ENCODE peak calls at places on chromosomes 12 and 14, in four cellular contexts. One of them, this sample, is unnamed. For H3K27me3, the result is how much of the 10 kb centered on the place peaks cover.

GRCh38 chr14:26414933-26415332 is 182.9 kb downstream of the NOVA1 start:
- DNase-seq in Panc1: no peak
- DNase-seq in heart left ventricle: no peak
- DNase-seq in CD8-positive, alpha-beta memory T cell: no peak
- DNase-seq in this sample: no peak

GRCh38 chr14:101235042-101235871 is 326.0 kb upstream of the DIO3 start:
- DNase-seq in Panc1: no peak
- DNase-seq in heart left ventricle: no peak
- DNase-seq in CD8-positive, alpha-beta memory T cell: no peak
- DNase-seq in this sample: peak

GRCh38 chr14:94592457-94592856 is 11.2 kb downstream of the SERPINA5 start:
- DNase-seq in Panc1: no peak
- DNase-seq in heart left ventricle: no peak
- DNase-seq in CD8-positive, alpha-beta memory T cell: no peak
- DNase-seq in this sample: no peak

GRCh38 chr12:98754095-98754494 is 109.0 kb downstream of the APAF1 start:
- DNase-seq in Panc1: no peak
- DNase-seq in heart left ventricle: no peak
- DNase-seq in CD8-positive, alpha-beta memory T cell: no peak
- DNase-seq in this sample: no peak

GRCh38 chr14:49875640-49876198 is 17.2 kb upstream of the ARF6 start:
- DNase-seq in Panc1: no peak
- DNase-seq in heart left ventricle: no peak
- DNase-seq in CD8-positive, alpha-beta memory T cell: no peak
- DNase-seq in this sample: no peak

GRCh38 chr12:64780531-64781373 is 21.5 kb upstream of the GNS start:
- DNase-seq in Panc1: no peak
- DNase-seq in heart left ventricle: peak
- DNase-seq in CD8-positive, alpha-beta memory T cell: no peak
- DNase-seq in this sample: no peak

GRCh38 chr12:82174936-82175335 is 183.3 kb downstream of the CCDC59 start:
- DNase-seq in Panc1: no peak
- DNase-seq in heart left ventricle: no peak
- DNase-seq in CD8-positive, alpha-beta memory T cell: no peak
- DNase-seq in this sample: no peak

GRCh38 chr14:32012062-32012461 is 65.0 kb upstream of the ARHGAP5 start:
- DNase-seq in Panc1: no peak
- DNase-seq in heart left ventricle: no peak
- DNase-seq in CD8-positive, alpha-beta memory T cell: no peak
- DNase-seq in this sample: no peak

GRCh38 chr12:124233041-124233836 is 61.7 kb upstream of the RFLNA start:
- DNase-seq in Panc1: no peak
- DNase-seq in heart left ventricle: no peak
- DNase-seq in CD8-positive, alpha-beta memory T cell: no peak
- DNase-seq in this sample: peak

GRCh38 chr12:77354766-77355362 is 289.5 kb upstream of the E2F7 start:
- DNase-seq in Panc1: no peak
- DNase-seq in heart left ventricle: no peak
- DNase-seq in CD8-positive, alpha-beta memory T cell: no peak
- DNase-seq in this sample: peak

GRCh38 chr14:75123991-75124390 is 2.9 kb downstream of the NEK9 start:
- DNase-seq in Panc1: no peak
- DNase-seq in heart left ventricle: no peak
- DNase-seq in CD8-positive, alpha-beta memory T cell: no peak
- DNase-seq in this sample: peak

GRCh38 chr12:32669584-32669983 is 9.5 kb upstream of the DNM1L start:
- DNase-seq in Panc1: no peak
- DNase-seq in heart left ventricle: no peak
- DNase-seq in CD8-positive, alpha-beta memory T cell: no peak
- DNase-seq in this sample: no peak

GRCh38 chr12:19453961-19454360 is 14.7 kb downstream of the AEBP2 start:
- DNase-seq in Panc1: no peak
- DNase-seq in heart left ventricle: no peak
- DNase-seq in CD8-positive, alpha-beta memory T cell: no peak
- DNase-seq in this sample: no peak

GRCh38 chr12:28987538-28988383 is 161.3 kb upstream of the FAR2 start:
- DNase-seq in Panc1: no peak
- DNase-seq in heart left ventricle: no peak
- DNase-seq in CD8-positive, alpha-beta memory T cell: no peak
- DNase-seq in this sample: no peak

GRCh38 chr12:58889557-58889956 is 30.7 kb downstream of the LRIG3 start:
- DNase-seq in Panc1: no peak
- DNase-seq in heart left ventricle: no peak
- DNase-seq in CD8-positive, alpha-beta memory T cell: no peak
- DNase-seq in this sample: no peak

GRCh38 chr14:103204852-103205540 is 81.7 kb downstream of the TNFAIP2 start:
- DNase-seq in Panc1: no peak
- DNase-seq in heart left ventricle: no peak
- DNase-seq in CD8-positive, alpha-beta memory T cell: no peak
- DNase-seq in this sample: peak

GRCh38 chr12:97575792-97576191 is 113.2 kb downstream of the RMST start:
- DNase-seq in Panc1: no peak
- DNase-seq in heart left ventricle: no peak
- DNase-seq in CD8-positive, alpha-beta memory T cell: no peak
- DNase-seq in this sample: no peak

GRCh38 chr14:58638231-58639205 is 756 bp downstream of the DACT1 start:
- DNase-seq in Panc1: no peak
- DNase-seq in heart left ventricle: peak
- DNase-seq in CD8-positive, alpha-beta memory T cell: no peak
- DNase-seq in this sample: peak

GRCh38 chr12:61554268-61555008 is 705.8 kb upstream of the USP15 start:
- DNase-seq in Panc1: no peak
- DNase-seq in heart left ventricle: no peak
- DNase-seq in CD8-positive, alpha-beta memory T cell: no peak
- DNase-seq in this sample: no peak

GRCh38 chr14:60647081-60647836 is 2.0 kb downstream of the SIX1 start:
- DNase-seq in Panc1: no peak
- DNase-seq in heart left ventricle: no peak
- DNase-seq in CD8-positive, alpha-beta memory T cell: no peak
- DNase-seq in this sample: peak

GRCh38 chr12:88325076-88325827 is 183.1 kb downstream of the TMTC3 start:
- DNase-seq in Panc1: no peak
- DNase-seq in heart left ventricle: no peak
- DNase-seq in CD8-positive, alpha-beta memory T cell: no peak
- DNase-seq in this sample: peak

GRCh38 chr12:122004633-122005071 is 17.0 kb upstream of the BCL7A start:
- DNase-seq in Panc1: no peak
- DNase-seq in heart left ventricle: no peak
- DNase-seq in CD8-positive, alpha-beta memory T cell: no peak
- DNase-seq in this sample: no peak

GRCh38 chr14:75437201-75438143 is 9.7 kb downstream of the JDP2 start:
- DNase-seq in Panc1: no peak
- DNase-seq in heart left ventricle: no peak
- DNase-seq in CD8-positive, alpha-beta memory T cell: no peak
- DNase-seq in this sample: no peak

GRCh38 chr12:2212971-2213869 is 160.4 kb downstream of the CACNA1C start:
- DNase-seq in Panc1: no peak
- DNase-seq in heart left ventricle: no peak
- DNase-seq in CD8-positive, alpha-beta memory T cell: no peak
- DNase-seq in this sample: peak

GRCh38 chr12:105740337-105740736 is 398.4 kb downstream of the NUAK1 start:
- DNase-seq in Panc1: no peak
- DNase-seq in heart left ventricle: no peak
- DNase-seq in CD8-positive, alpha-beta memory T cell: no peak
- DNase-seq in this sample: no peak

GRCh38 chr14:83975435-83976222 is 1554.3 kb upstream of the FLRT2 start:
- DNase-seq in Panc1: no peak
- DNase-seq in heart left ventricle: peak
- DNase-seq in CD8-positive, alpha-beta memory T cell: no peak
- DNase-seq in this sample: no peak

GRCh38 chr12:118307069-118307954 is 65.4 kb downstream of the TAOK3 start:
- DNase-seq in Panc1: no peak
- DNase-seq in heart left ventricle: no peak
- DNase-seq in CD8-positive, alpha-beta memory T cell: no peak
- DNase-seq in this sample: peak

GRCh38 chr12:124636138-124636968 is 68.9 kb upstream of the NCOR2 start:
- DNase-seq in Panc1: peak
- DNase-seq in heart left ventricle: peak
- DNase-seq in CD8-positive, alpha-beta memory T cell: no peak
- DNase-seq in this sample: peak

GRCh38 chr12:109861689-109862314 is 18.5 kb downstream of the GLTP start:
- DNase-seq in Panc1: no peak
- DNase-seq in heart left ventricle: no peak
- DNase-seq in CD8-positive, alpha-beta memory T cell: no peak
- DNase-seq in this sample: no peak

GRCh38 chr14:31208546-31209424 is 1.2 kb upstream of the HECTD1 start:
- DNase-seq in Panc1: no peak
- DNase-seq in heart left ventricle: no peak
- DNase-seq in CD8-positive, alpha-beta memory T cell: no peak
- DNase-seq in this sample: no peak

GRCh38 chr12:47302111-47302597 is 222.4 kb upstream of the AMIGO2 start:
- DNase-seq in Panc1: no peak
- DNase-seq in heart left ventricle: no peak
- DNase-seq in CD8-positive, alpha-beta memory T cell: no peak
- DNase-seq in this sample: peak

GRCh38 chr12:47303207-47303606 is 223.4 kb upstream of the AMIGO2 start:
- DNase-seq in Panc1: no peak
- DNase-seq in heart left ventricle: no peak
- DNase-seq in CD8-positive, alpha-beta memory T cell: no peak
- DNase-seq in this sample: peak

GRCh38 chr12:47306130-47306529 is 226.4 kb upstream of the AMIGO2 start:
- DNase-seq in Panc1: no peak
- DNase-seq in heart left ventricle: no peak
- DNase-seq in CD8-positive, alpha-beta memory T cell: no peak
- DNase-seq in this sample: no peak

GRCh38 chr12:47305464-47305863 is 225.7 kb upstream of the AMIGO2 start:
- DNase-seq in Panc1: no peak
- DNase-seq in heart left ventricle: no peak
- DNase-seq in CD8-positive, alpha-beta memory T cell: no peak
- DNase-seq in this sample: no peak

DNA sequence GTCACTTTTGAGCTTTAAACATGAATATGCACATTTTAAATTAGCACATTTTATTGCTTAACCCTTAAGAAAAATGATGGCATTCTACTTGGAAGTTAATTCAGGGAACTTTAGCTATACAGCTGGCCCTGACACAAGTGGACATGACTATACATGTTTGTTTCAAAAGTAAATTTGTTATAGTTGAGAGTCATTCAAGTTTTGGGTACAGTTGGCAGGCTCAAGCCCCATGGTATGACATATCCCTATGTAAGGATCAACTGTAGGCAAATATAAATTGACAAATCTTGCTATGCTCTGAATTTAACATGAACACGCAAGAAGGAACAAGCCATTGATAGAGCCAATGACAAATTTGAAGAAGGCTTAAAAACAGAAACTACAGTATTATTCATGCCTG is 224.4 kb upstream of the AMIGO2 start:
- DNase-seq in Panc1: no peak
- DNase-seq in heart left ventricle: no peak
- DNase-seq in CD8-positive, alpha-beta memory T cell: no peak
- DNase-seq in this sample: no peak
- H3K27me3 ChIP-seq in Panc1: under half
- H3K27me3 ChIP-seq in heart left ventricle: under half
- H3K27me3 ChIP-seq in CD8-positive, alpha-beta memory T cell: under half
- H3K27me3 ChIP-seq in this sample: under half

GRCh38 chr12:132323171-132324010 is 6.0 kb downstream of the GALNT9 start:
- DNase-seq in Panc1: no peak
- DNase-seq in heart left ventricle: no peak
- DNase-seq in CD8-positive, alpha-beta memory T cell: peak
- DNase-seq in this sample: no peak

GRCh38 chr12:132321321-132322118 is 7.9 kb downstream of the GALNT9 start:
- DNase-seq in Panc1: no peak
- DNase-seq in heart left ventricle: no peak
- DNase-seq in CD8-positive, alpha-beta memory T cell: no peak
- DNase-seq in this sample: no peak

GRCh38 chr12:132320767-132321211 is 8.6 kb downstream of the GALNT9 start:
- DNase-seq in Panc1: no peak
- DNase-seq in heart left ventricle: no peak
- DNase-seq in CD8-positive, alpha-beta memory T cell: no peak
- DNase-seq in this sample: no peak

GRCh38 chr12:132324173-132324572 is 5.2 kb downstream of the GALNT9 start:
- DNase-seq in Panc1: no peak
- DNase-seq in heart left ventricle: no peak
- DNase-seq in CD8-positive, alpha-beta memory T cell: no peak
- DNase-seq in this sample: no peak

DNA sequence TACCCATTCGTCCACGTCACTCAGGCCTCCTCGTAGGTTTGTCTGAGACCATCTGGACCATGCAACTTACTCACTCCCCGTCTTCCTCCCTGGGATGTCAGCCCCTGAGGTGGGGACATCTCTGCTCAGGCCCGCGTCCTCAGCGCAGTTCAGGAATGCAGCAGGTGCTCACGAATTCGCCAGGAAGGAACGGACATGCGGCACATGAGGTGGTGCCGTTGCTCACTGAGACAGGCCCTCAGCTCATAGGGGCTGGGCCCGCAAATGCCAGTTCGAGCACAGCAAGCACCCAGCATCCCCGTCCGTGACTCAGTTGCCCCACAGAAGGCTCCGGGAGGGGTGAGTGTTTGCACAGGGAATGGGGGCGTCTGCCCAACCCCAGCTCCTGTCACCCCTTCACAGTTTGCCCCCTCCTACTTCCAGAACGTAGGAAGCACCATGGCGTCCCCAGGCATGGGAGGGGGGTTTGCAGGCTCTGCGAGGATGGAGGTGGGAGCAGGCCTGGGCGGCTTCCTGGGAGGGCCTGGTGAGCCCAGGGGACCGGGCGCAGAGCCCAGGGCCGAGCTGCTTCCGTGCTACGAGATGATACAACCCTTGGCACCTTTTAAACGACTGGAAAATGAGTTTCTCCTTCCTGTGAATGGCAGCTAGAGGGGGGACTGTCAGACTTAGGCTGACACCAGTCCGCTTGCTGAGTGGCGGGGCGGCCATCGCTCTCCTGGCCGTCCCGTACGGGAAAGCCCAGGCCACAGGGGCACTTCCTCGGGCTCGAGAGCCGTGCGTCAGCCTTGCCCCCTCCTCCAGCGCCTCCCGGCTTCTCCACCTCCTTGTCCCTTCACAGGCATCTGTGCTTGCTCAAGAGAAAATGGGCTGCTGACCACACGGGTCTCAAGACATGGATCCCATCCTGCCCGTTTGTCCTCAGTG is 6.9 kb downstream of the GALNT9 start:
- DNase-seq in Panc1: no peak
- DNase-seq in heart left ventricle: no peak
- DNase-seq in CD8-positive, alpha-beta memory T cell: no peak
- DNase-seq in this sample: no peak
- H3K27me3 ChIP-seq in Panc1: under half
- H3K27me3 ChIP-seq in heart left ventricle: half or more
- H3K27me3 ChIP-seq in CD8-positive, alpha-beta memory T cell: under half
- H3K27me3 ChIP-seq in this sample: under half

GRCh38 chr12:114682920-114683708 is 861 bp downstream of the TBX3 start:
- DNase-seq in Panc1: no peak
- DNase-seq in heart left ventricle: no peak
- DNase-seq in CD8-positive, alpha-beta memory T cell: no peak
- DNase-seq in this sample: no peak
- H3K27me3 ChIP-seq in Panc1: under half
- H3K27me3 ChIP-seq in heart left ventricle: under half
- H3K27me3 ChIP-seq in CD8-positive, alpha-beta memory T cell: half or more
- H3K27me3 ChIP-seq in this sample: under half

GRCh38 chr14:92240658-92241057 is 82.3 kb upstream of the SLC24A4 start:
- DNase-seq in Panc1: no peak
- DNase-seq in heart left ventricle: no peak
- DNase-seq in CD8-positive, alpha-beta memory T cell: no peak
- DNase-seq in this sample: no peak
- H3K27me3 ChIP-seq in Panc1: under half
- H3K27me3 ChIP-seq in heart left ventricle: under half
- H3K27me3 ChIP-seq in CD8-positive, alpha-beta memory T cell: under half
- H3K27me3 ChIP-seq in this sample: under half